ENCODE peak calls at places on chromosomes 7 and 10, in four cellular contexts. I, Y, W and N are unnamed samples.

GRCh38 chr7:41096921-41097320 is 606.0 kb downstream of the INHBA start:
- DNase-seq in W (no peak), Y (no peak), I (no peak), N (no peak)

GRCh38 chr7:98178321-98178720 is 32.9 kb upstream of the BHLHA15 start:
- DNase-seq in I (no peak), W (no peak), Y (no peak), N (no peak)

GRCh38 chr7:111012799-111013675 is 77.9 kb upstream of the LRRN3 start:
- DNase-seq in W (no peak), Y (peak), I (no peak), N (no peak)

GRCh38 chr7:36986429-36987362 is 262.4 kb upstream of the AOAH start:
- DNase-seq in I (peak), W (peak), Y (peak), N (peak)

GRCh38 chr10:66860376-66860945 is 65.4 kb upstream of the LRRTM3 start:
- DNase-seq in W (no peak), Y (no peak), I (no peak), N (no peak)

GRCh38 chr10:32111585-32111984 is 55.4 kb upstream of the KIF5B start:
- DNase-seq in W (no peak), Y (no peak), I (no peak), N (no peak)

GRCh38 chr10:58514102-58514472 is 1.4 kb downstream of the BICC1 start:
- DNase-seq in W (no peak), I (no peak), Y (no peak), N (no peak)

GRCh38 chr7:104862719-104863118 is 151.3 kb upstream of the KMT2E start:
- DNase-seq in Y (no peak), I (peak), W (peak), N (no peak)

GRCh38 chr7:27169658-27170493 is 4.2 kb downstream of the HOXA10 start:
- DNase-seq in W (no peak), Y (no peak), I (peak), N (no peak)

GRCh38 chr7:2964208-2964607 is 79.5 kb downstream of the CARD11 start:
- DNase-seq in W (no peak), Y (no peak), I (no peak), N (no peak)

GRCh38 chr7:125423444-125424155 is 494.0 kb upstream of the POT1 start:
- DNase-seq in I (no peak), Y (no peak), W (no peak), N (no peak)

GRCh38 chr10:12902135-12902572 is 99.4 kb downstream of the CCDC3 start:
- DNase-seq in I (peak), Y (no peak), W (peak), N (peak)

GRCh38 chr7:102321351-102322201 is 34.7 kb downstream of the SPDYE6 start:
- DNase-seq in W (no peak), I (peak), Y (no peak), N (no peak)

GRCh38 chr10:69819713-69820506 is 18.2 kb downstream of the COL13A1 start:
- DNase-seq in Y (no peak), I (no peak), W (no peak), N (no peak)

GRCh38 chr10:11727563-11727962 is 14.6 kb upstream of the ECHDC3 start:
- DNase-seq in W (no peak), I (no peak), Y (no peak), N (no peak)

GRCh38 chr7:26898917-26899316 is 34.5 kb upstream of the SKAP2 start:
- DNase-seq in W (no peak), I (no peak), Y (no peak), N (no peak)

GRCh38 chr10:24681476-24682088 is 42.1 kb downstream of the ARHGAP21 start:
- DNase-seq in I (no peak), Y (no peak), W (no peak), N (no peak)

GRCh38 chr7:70498232-70498631 is 633.7 kb upstream of the GALNT17 start:
- DNase-seq in I (no peak), Y (no peak), W (no peak), N (no peak)

GRCh38 chr7:30549933-30550493 is 44.7 kb upstream of the GARS1 start:
- DNase-seq in Y (no peak), I (no peak), W (no peak), N (no peak)

GRCh38 chr10:86075512-86075911 is 291.1 kb downstream of the GRID1 start:
- DNase-seq in I (no peak), Y (no peak), W (no peak), N (no peak)

GRCh38 chr10:114876602-114877300 is 55.2 kb downstream of the FHIP2A start:
- DNase-seq in Y (no peak), I (peak), W (peak), N (no peak)

GRCh38 chr10:116272497-116273221 is at the start of gene GFRA1:
- DNase-seq in W (peak), Y (no peak), I (peak), N (no peak)

GRCh38 chr10:66822801-66823200 is 103.0 kb upstream of the LRRTM3 start:
- DNase-seq in W (no peak), Y (no peak), I (no peak), N (no peak)

GRCh38 chr10:97788552-97789442 is 17.0 kb upstream of the SFRP5 start:
- DNase-seq in Y (no peak), I (peak), W (peak), N (no peak)

GRCh38 chr7:52168085-52168484 is 851.5 kb upstream of the COBL start:
- DNase-seq in I (peak), Y (no peak), W (peak), N (no peak)

GRCh38 chr10:95295031-95295755 is 4.4 kb upstream of the PDLIM1 start:
- DNase-seq in I (peak), W (no peak), Y (no peak), N (peak)

GRCh38 chr7:2710901-2711551 is 23.0 kb downstream of the AMZ1 start:
- DNase-seq in I (no peak), Y (peak), W (no peak), N (no peak)